ENCODE peak calls at places on chromosomes 7 and 10, in nine cellular contexts. V is K562, E is endothelial cell of umbilical vein, B is SK-N-SH, K is suprapubic skin, M is Panc1, R is sigmoid colon, U is esophagus muscularis mucosa, O is H1. T is an unnamed sample.

GRCh38 chr7:95296456-95296855 is 27.9 kb downstream of the PON1 start:
- DNase-seq in V (no peak), E (no peak), B (no peak), K (no peak), M (no peak), R (no peak), U (no peak), O (no peak), T (no peak)

GRCh38 chr7:24828871-24829661 is 71.8 kb upstream of the GSDME start:
- DNase-seq in V (peak; percentile 36), E (peak; percentile 46), B (no peak), K (no peak), M (no peak), R (no peak), U (no peak), O (no peak), T (no peak)

GRCh38 chr10:119198438-119198837 is 8.9 kb upstream of the GRK5 start:
- DNase-seq in V (no peak), E (no peak), B (no peak), K (no peak), M (no peak), R (peak; percentile 57), U (no peak), O (peak; percentile 54), T (no peak)

GRCh38 chr7:128818694-128819093 is 11.5 kb upstream of the FLNC start:
- DNase-seq in V (no peak), E (no peak), B (no peak), K (no peak), M (no peak), R (no peak), U (no peak), O (no peak), T (no peak)

GRCh38 chr10:12543589-12543988 is 194.2 kb downstream of the CAMK1D start:
- DNase-seq in V (no peak), E (no peak), B (no peak), K (no peak), M (no peak), R (no peak), U (no peak), O (no peak), T (no peak)

GRCh38 chr7:51315393-51316261 is 982 bp downstream of the COBL start:
- DNase-seq in V (no peak), E (no peak), B (peak; percentile 58), K (no peak), M (no peak), R (peak; percentile 69), U (no peak), O (peak; percentile 77), T (peak; percentile 57)

GRCh38 chr10:101468159-101468558 is 114.2 kb downstream of the BTRC start:
- DNase-seq in V (no peak), E (no peak), B (no peak), K (no peak), M (no peak), R (no peak), U (no peak), O (no peak), T (no peak)

GRCh38 chr7:28405662-28406061 is 6.7 kb upstream of the CREB5 start:
- DNase-seq in V (no peak), E (peak; percentile 56), B (no peak), K (peak; percentile 71), M (no peak), R (peak; percentile 85), U (no peak), O (no peak), T (no peak)

GRCh38 chr7:51316262-51316665 is 345 bp downstream of the COBL start:
- DNase-seq in V (no peak), E (no peak), B (peak; percentile 82), K (peak; percentile 73), M (no peak), R (peak; percentile 69), U (no peak), O (peak; percentile 74), T (peak; percentile 45)

GRCh38 chr10:129647563-129647962 is 180.5 kb downstream of the MGMT start:
- DNase-seq in V (no peak), E (no peak), B (no peak), K (no peak), M (no peak), R (no peak), U (no peak), O (no peak), T (no peak)

GRCh38 chr7:128263420-128263819 is 22.3 kb downstream of the LEP start:
- DNase-seq in V (peak; percentile 91), E (no peak), B (no peak), K (no peak), M (no peak), R (no peak), U (no peak), O (no peak), T (no peak)

GRCh38 chr7:43484678-43485355 is 98.1 kb upstream of the STK17A start:
- DNase-seq in V (no peak), E (no peak), B (no peak), K (no peak), M (no peak), R (no peak), U (no peak), O (no peak), T (no peak)

GRCh38 chr10:110172155-110172554 is 35.2 kb upstream of the MXI1 start:
- DNase-seq in V (no peak), E (no peak), B (no peak), K (no peak), M (peak; percentile 42), R (no peak), U (no peak), O (no peak), T (no peak)

GRCh38 chr10:22629843-22630228 is 84.5 kb downstream of the PIP4K2A start:
- DNase-seq in V (no peak), E (no peak), B (no peak), K (no peak), M (no peak), R (no peak), U (no peak), O (no peak), T (no peak)

GRCh38 chr10:106609867-106610266 is 554.6 kb downstream of the SORCS1 start:
- DNase-seq in V (peak; percentile 13), E (no peak), B (peak; percentile 8), K (no peak), M (no peak), R (no peak), U (peak; percentile 72), O (no peak), T (no peak)
- TF ChIP-seq CTCF in V (peak; percentile 7), E (no peak), B (peak; percentile 27), K (no peak), M (peak; percentile 36), R (no peak), U (no peak), O (peak; percentile 71), T (no peak)

GRCh38 chr10:3484306-3485187 is 300.5 kb downstream of the KLF6 start:
- DNase-seq in V (no peak), E (no peak), B (no peak), K (no peak), M (no peak), R (no peak), U (no peak), O (no peak), T (no peak)
- TF ChIP-seq POLR2AphosphoS5 in V (no peak), E (no peak), B (no peak), K (no peak), M (no peak), R (no peak), U (no peak), O (no peak), T (no peak)

GRCh38 chr10:98534046-98534445 is 87.3 kb upstream of the HPS1 start:
- DNase-seq in V (no peak), E (no peak), B (no peak), K (no peak), M (no peak), R (no peak), U (no peak), O (no peak), T (no peak)

GRCh38 chr10:98539578-98539977 is 92.8 kb upstream of the HPS1 start:
- DNase-seq in V (no peak), E (no peak), B (no peak), K (no peak), M (no peak), R (no peak), U (no peak), O (no peak), T (no peak)

GRCh38 chr10:98536551-98536950 is 89.8 kb upstream of the HPS1 start:
- DNase-seq in V (no peak), E (no peak), B (no peak), K (no peak), M (peak; percentile 4), R (no peak), U (no peak), O (no peak), T (no peak)
- TF ChIP-seq CTCF in V (no peak), E (no peak), B (no peak), K (no peak), M (no peak), R (no peak), U (no peak), O (no peak), T (no peak)

DNA sequence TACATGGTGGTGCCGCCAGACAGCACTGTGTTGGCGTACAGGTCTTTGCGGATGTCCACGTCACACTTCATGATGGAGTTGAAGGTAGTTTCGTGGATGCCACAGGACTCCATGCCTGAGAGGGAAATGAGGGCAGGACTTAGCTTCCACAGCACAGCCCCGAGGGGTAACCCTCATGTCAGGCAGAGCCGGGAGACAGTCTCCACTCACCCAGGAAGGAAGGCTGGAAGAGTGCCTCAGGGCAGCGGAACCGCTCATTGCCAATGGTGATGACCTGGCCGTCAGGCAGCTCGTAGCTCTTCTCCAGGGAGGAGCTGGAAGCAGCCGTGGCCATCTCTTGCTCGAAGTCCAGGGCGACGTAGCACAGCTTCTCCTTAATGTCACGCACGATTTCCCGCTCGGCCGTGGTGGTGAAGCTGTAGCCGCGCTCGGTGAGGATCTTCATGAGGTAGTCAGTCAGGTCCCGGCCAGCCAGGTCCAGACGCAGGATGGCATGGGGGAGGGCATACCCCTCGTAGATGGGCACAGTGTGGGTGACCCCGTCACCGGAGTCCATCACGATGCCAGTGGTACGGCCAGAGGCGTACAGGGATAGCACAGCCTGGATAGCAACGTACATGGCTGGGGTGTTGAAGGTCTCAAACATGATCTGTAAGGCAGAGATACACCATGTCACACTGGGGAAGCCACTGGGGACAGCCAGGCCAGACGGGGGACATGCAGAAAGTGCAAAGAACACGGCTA is 104.6 kb upstream of the TNRC18 start:
- DNase-seq in V (no peak), E (peak; percentile 30), B (no peak), K (peak; percentile 75), M (no peak), R (peak; percentile 81), U (no peak), O (peak; percentile 51), T (no peak)
- TF ChIP-seq POLR2AphosphoS5 in V (peak; percentile 13), E (no peak), B (peak; percentile 30), K (no peak), M (peak; percentile 14), R (peak; percentile 87), U (no peak), O (peak; percentile 74), T (peak; percentile 88)